ENCODE peak calls at places on chromosomes 4 and X, in four cellular contexts. L is astrocyte; O is stimulated activated CD8-positive, alpha-beta memory T cell treated with anti-CD3 and anti-CD28 coated beads, Interleukin-7, amount 100 ng/mL, for 24 hours; A is pancreas. F is an unnamed sample.

GRCh38 chr4:76687730-76688441 is 210.1 kb downstream of the SOWAHB start:
- DNase-seq in L (peak; percentile 26), O (no peak), A (no peak), F (no peak)

GRCh38 chr4:172390341-172390740 is 577.1 kb downstream of the GALNTL6 start:
- DNase-seq in L (no peak), O (no peak), A (no peak), F (no peak)

GRCh38 chr4:83582289-83582756 is 46.4 kb downstream of the GPAT3 start:
- DNase-seq in L (peak; percentile 4), O (no peak), A (peak; percentile 30), F (peak; percentile 68)

GRCh38 chr4:107519057-107519456 is 201.0 kb downstream of the PAPSS1 start:
- DNase-seq in L (no peak), O (no peak), A (no peak), F (peak; percentile 24)

GRCh38 chr4:105057370-105058096 is 89.1 kb upstream of the TET2 start:
- DNase-seq in L (no peak), O (no peak), A (no peak), F (no peak)

GRCh38 chr4:86011117-86011516 is 348.7 kb downstream of the MAPK10 start:
- DNase-seq in L (peak; percentile 96), O (no peak), A (no peak), F (peak; percentile 96)

GRCh38 chrX:37926700-37927099 is 79.3 kb upstream of the DYNLT3 start:
- DNase-seq in L (peak; percentile 25), O (no peak), A (no peak), F (peak; percentile 37)

GRCh38 chr4:7358100-7358735 is 76.5 kb downstream of the PSAPL1 start:
- DNase-seq in L (peak; percentile 93), O (no peak), A (peak; percentile 10), F (peak; percentile 88)

GRCh38 chr4:43680416-43680815 is 768.2 kb downstream of the KCTD8 start:
- DNase-seq in L (no peak), O (no peak), A (no peak), F (no peak)

GRCh38 chr4:139015948-139016451 is 419 bp downstream of the NOCT start:
- DNase-seq in L (no peak), O (peak; percentile 12), A (peak; percentile 75), F (peak; percentile 42)

GRCh38 chr4:166165829-166166420 is 292.9 kb downstream of the TLL1 start:
- DNase-seq in L (peak; percentile 55), O (no peak), A (no peak), F (peak; percentile 81)

GRCh38 chr4:82710202-82710929 is 88.2 kb downstream of the SCD5 start:
- DNase-seq in L (no peak), O (no peak), A (no peak), F (peak; percentile 18)

GRCh38 chrX:120316587-120317283 is 5.5 kb upstream of the TMEM255A start:
- DNase-seq in L (peak; percentile 27), O (no peak), A (no peak), F (no peak)

GRCh38 chrX:96424007-96424406 is 260.6 kb upstream of the DIAPH2 start:
- DNase-seq in L (no peak), O (no peak), A (no peak), F (no peak)

GRCh38 chr4:78749972-78750727 is 26.0 kb upstream of the BMP2K start:
- DNase-seq in L (no peak), O (no peak), A (no peak), F (no peak)

GRCh38 chrX:68488657-68489056 is 10.2 kb upstream of the YIPF6 start:
- DNase-seq in L (no peak), O (no peak), A (no peak), F (no peak)

GRCh38 chrX:156008915-156009314 is 11.4 kb downstream of the IL9R start:
- DNase-seq in L (no peak), O (no peak), A (no peak), F (no peak)

GRCh38 chr4:23266401-23266800 is 573.7 kb downstream of the GBA3 start:
- DNase-seq in L (no peak), O (no peak), A (no peak), F (no peak)

GRCh38 chrX:109793191-109793590 is 60.1 kb upstream of the ACSL4 start:
- DNase-seq in L (no peak), O (no peak), A (no peak), F (peak; percentile 6)

GRCh38 chrX:66074920-66075879 is 35.3 kb upstream of the VSIG4 start:
- DNase-seq in L (no peak), O (no peak), A (no peak), F (no peak)

GRCh38 chr4:20859097-20859781 is 159.0 kb downstream of the PACRGL start:
- DNase-seq in L (no peak), O (no peak), A (no peak), F (no peak)

GRCh38 chrX:57772637-57773036 is 92.6 kb upstream of the NLRP2B start:
- DNase-seq in L (no peak), O (no peak), A (no peak), F (no peak)

GRCh38 chrX:24153796-24154189 is 4.3 kb downstream of the ZFX start:
- DNase-seq in L (no peak), O (no peak), A (no peak), F (no peak)

GRCh38 chr4:1081689-1082040 is 31.7 kb downstream of the RNF212 start:
- DNase-seq in L (no peak), O (no peak), A (no peak), F (peak; percentile 66)

GRCh38 chrX:124086411-124086810 is 124.9 kb downstream of the STAG2 start:
- DNase-seq in L (no peak), O (no peak), A (no peak), F (no peak)

GRCh38 chr4:161577604-161578301 is 586.0 kb downstream of the FSTL5 start:
- DNase-seq in L (peak; percentile 76), O (no peak), A (no peak), F (peak; percentile 60)

GRCh38 chrX:16993791-16994318 is 47.4 kb downstream of the REPS2 start:
- DNase-seq in L (no peak), O (no peak), A (no peak), F (no peak)

GRCh38 chrX:105744291-105744690 is 78.0 kb upstream of the NRK start:
- DNase-seq in L (no peak), O (no peak), A (no peak), F (no peak)

GRCh38 chr4:87152310-87153061 is 67.9 kb downstream of the KLHL8 start:
- DNase-seq in L (no peak), O (no peak), A (no peak), F (peak; percentile 13)

GRCh38 chrX:154013614-154014360 is 5.9 kb downstream of the IRAK1 start:
- DNase-seq in L (no peak), O (no peak), A (peak; percentile 70), F (peak; percentile 31)

GRCh38 chr4:144090744-144091143 is 49.8 kb downstream of the GYPA start:
- DNase-seq in L (no peak), O (no peak), A (no peak), F (no peak)

GRCh38 chrX:13888284-13888683 is 71.4 kb upstream of the GPM6B start:
- DNase-seq in L (no peak), O (no peak), A (no peak), F (no peak)

GRCh38 chr4:29081230-29081955 is 1638.8 kb upstream of the PCDH7 start:
- DNase-seq in L (no peak), O (no peak), A (no peak), F (peak; percentile 56)

GRCh38 chrX:39157796-39158195 is 356.5 kb downstream of the MID1IP1 start:
- DNase-seq in L (peak; percentile 37), O (no peak), A (no peak), F (peak; percentile 55)

GRCh38 chr4:6454112-6454910 is 18.1 kb downstream of the PPP2R2C start:
- DNase-seq in L (no peak), O (no peak), A (no peak), F (no peak)